ENCODE peak calls at places on chromosomes 4 and X, in eight cellular contexts. Y is CD4-positive, alpha-beta T cell; C is activated CD4-positive, alpha-beta T cell treated with anti-CD3 and anti-CD28 coated beads, Interleukin-2, amount 50 U/mL, for 48 hours; Z is NCI-H2029 treated with DMSO at 0.1 percent for 48 hours; W is stimulated activated CD4-positive, alpha-beta T cell treated with anti-CD3 and anti-CD28 coated beads, Interleukin-15, amount 100 ng/mL, for 24 hours; A is hepatocyte; L is GM23248; F is cardiac muscle cell. G is an unnamed sample.

GRCh38 chrX:130413415-130413814 is 11.6 kb downstream of the RBMX2 start:
- DNase-seq in F (peak), Z (no peak), Y (no peak), C (no peak), W (no peak), A (no peak), L (no peak), G (no peak)

GRCh38 chr4:150001815-150002214 is 76.4 kb upstream of the DCLK2 start:
- DNase-seq in C (no peak), Y (no peak), W (no peak), L (peak), A (no peak), Z (no peak), F (no peak), G (no peak)

GRCh38 chr4:182510836-182511235 is 267.6 kb downstream of the TENM3 start:
- DNase-seq in A (no peak), F (no peak), L (no peak), Z (no peak), Y (no peak), C (no peak), W (no peak), G (no peak)

GRCh38 chrX:39381446-39381845 is 580.2 kb downstream of the MID1IP1 start:
- DNase-seq in Y (no peak), L (no peak), A (no peak), C (no peak), W (no peak), F (peak), Z (no peak), G (no peak)

GRCh38 chrX:71184803-71185495 is 38.1 kb upstream of the GJB1 start:
- DNase-seq in W (no peak), C (no peak), Y (no peak), Z (peak), L (no peak), F (no peak), A (no peak), G (no peak)

GRCh38 chr4:35689866-35690265 is 554.4 kb downstream of the ARAP2 start:
- DNase-seq in L (no peak), W (no peak), Z (no peak), C (no peak), A (no peak), Y (no peak), F (no peak), G (no peak)

GRCh38 chr4:155900402-155900801 is 3.1 kb upstream of the TDO2 start:
- DNase-seq in Y (no peak), Z (no peak), F (peak), A (peak), C (no peak), W (no peak), L (peak), G (no peak)

GRCh38 chrX:110795645-110796510 is at the start of gene CHRDL1:
- DNase-seq in F (no peak), Z (no peak), W (peak), Y (no peak), A (peak), C (peak), L (peak), G (peak)

GRCh38 chr4:14069871-14070270 is 442.3 kb upstream of the BOD1L1 start:
- DNase-seq in Y (no peak), L (no peak), F (no peak), Z (no peak), A (no peak), W (no peak), C (no peak), G (no peak)

GRCh38 chr4:124262211-124263179 is 450.0 kb downstream of the ANKRD50 start:
- DNase-seq in Y (peak), A (peak), L (peak), Z (peak), W (peak), C (peak), F (peak), G (peak)

GRCh38 chr4:185280608-185281007 is 71.2 kb downstream of the SNX25 start:
- DNase-seq in W (no peak), Y (no peak), L (no peak), Z (no peak), A (no peak), F (no peak), C (no peak), G (no peak)

GRCh38 chr4:163542275-163542674 is 47.8 kb downstream of the TMA16 start:
- DNase-seq in A (no peak), W (no peak), Y (no peak), C (no peak), Z (no peak), F (no peak), L (peak), G (no peak)

GRCh38 chr4:24688453-24688852 is 104.1 kb upstream of the DHX15 start:
- DNase-seq in A (no peak), W (no peak), C (no peak), Y (no peak), L (no peak), F (no peak), Z (no peak), G (no peak)

GRCh38 chr4:80568891-80569290 is 233.4 kb downstream of the CFAP299 start:
- DNase-seq in C (no peak), W (no peak), L (no peak), A (no peak), Z (no peak), Y (no peak), F (no peak), G (no peak)

GRCh38 chr4:67779631-67780030 is 25.4 kb upstream of the GNRHR start:
- DNase-seq in A (no peak), L (peak), F (no peak), C (no peak), Z (no peak), W (no peak), Y (no peak), G (no peak)

GRCh38 chr4:158938462-158939044 is 164.3 kb upstream of the RAPGEF2 start:
- DNase-seq in Y (no peak), A (no peak), C (no peak), W (no peak), L (peak), Z (no peak), F (peak), G (no peak)

GRCh38 chrX:138710866-138711331 is 618 bp downstream of the FGF13 start:
- DNase-seq in C (no peak), Z (no peak), F (no peak), W (peak), Y (no peak), A (peak), L (peak), G (peak)

GRCh38 chr4:29708473-29708872 is 1011.7 kb upstream of the PCDH7 start:
- DNase-seq in F (no peak), A (peak), L (no peak), Y (no peak), Z (no peak), C (no peak), W (no peak), G (no peak)

GRCh38 chr4:159142254-159142653 is 39.4 kb downstream of the RAPGEF2 start:
- DNase-seq in Y (no peak), W (no peak), Z (no peak), L (peak), C (no peak), A (no peak), F (peak), G (no peak)

GRCh38 chrX:131677655-131678628 is 134.1 kb downstream of the OR13H1 start:
- DNase-seq in A (peak), Z (no peak), L (peak), F (peak), Y (peak), W (peak), C (peak), G (peak)

GRCh38 chrX:29531336-29531735 is 684.0 kb upstream of the MAGEB2 start:
- DNase-seq in L (no peak), F (no peak), W (no peak), Z (no peak), A (no peak), Y (no peak), C (no peak), G (no peak)

GRCh38 chr4:42654606-42655005 is 2.3 kb downstream of the ATP8A1 start:
- DNase-seq in L (peak), W (peak), Z (no peak), F (peak), A (no peak), Y (no peak), C (no peak), G (no peak)

GRCh38 chrX:150935466-150935865 is 37.0 kb upstream of the CD99L2 start:
- DNase-seq in Z (no peak), W (no peak), F (peak), L (peak), C (no peak), A (no peak), Y (no peak), G (no peak)

GRCh38 chr4:21901281-21901680 is 47.3 kb downstream of the KCNIP4 start:
- DNase-seq in Y (no peak), Z (no peak), F (no peak), W (no peak), A (no peak), L (no peak), C (no peak), G (no peak)

GRCh38 chr4:94168321-94168720 is 39.3 kb upstream of the SMARCAD1 start:
- DNase-seq in L (no peak), A (no peak), Z (no peak), W (no peak), F (no peak), Y (no peak), C (no peak), G (no peak)

G was measured in posterior cingulate gyrus.